ENCODE peak calls at places on chromosomes 11 and 22, in four cellular contexts. Y is astrocyte of the spinal cord, B is body of pancreas, O is SJCRH30. E is an unnamed sample.

GRCh38 chr22:43442386-43443060 is 30.7 kb downstream of the MPPED1 start:
- DNase-seq in Y (no peak), B (no peak), O (no peak), E (no peak)

GRCh38 chr11:6362868-6363678 is 27.2 kb upstream of the SMPD1 start:
- DNase-seq in Y (peak; percentile 74), B (peak; percentile 91), O (peak; percentile 89), E (peak; percentile 75)

GRCh38 chr11:130340671-130341319 is 26.1 kb upstream of the ZBTB44 start:
- DNase-seq in Y (no peak), B (no peak), O (no peak), E (no peak)

GRCh38 chr11:22432331-22433065 is 94.3 kb downstream of the SLC17A6 start:
- DNase-seq in Y (peak; percentile 58), B (peak; percentile 55), O (peak; percentile 64), E (no peak)

GRCh38 chr11:16000065-16000464 is 356.3 kb downstream of the SOX6 start:
- DNase-seq in Y (peak; percentile 79), B (no peak), O (no peak), E (no peak)

GRCh38 chr11:70078095-70078795 is at the start of gene ANO1:
- DNase-seq in Y (no peak), B (peak; percentile 30), O (no peak), E (peak; percentile 42)

GRCh38 chr11:76604652-76605241 is 65.8 kb downstream of the LRRC32 start:
- DNase-seq in Y (peak; percentile 60), B (peak; percentile 78), O (no peak), E (no peak)

GRCh38 chr11:11279956-11280689 is 72.9 kb downstream of the CSNK2A3 start:
- DNase-seq in Y (peak; percentile 45), B (no peak), O (peak; percentile 95), E (no peak)

GRCh38 chr22:20972933-20973577 is 6.0 kb downstream of the AIFM3 start:
- DNase-seq in Y (no peak), B (no peak), O (no peak), E (no peak)

GRCh38 chr11:63870351-63871197 is 31.7 kb downstream of the MARK2 start:
- DNase-seq in Y (no peak), B (no peak), O (peak; percentile 75), E (no peak)

GRCh38 chr22:30238661-30239420 is 7.7 kb downstream of the LIF start:
- DNase-seq in Y (peak; percentile 79), B (no peak), O (peak; percentile 83), E (peak; percentile 43)

GRCh38 chr11:90717522-90717921 is 494.7 kb upstream of the CHORDC1 start:
- DNase-seq in Y (no peak), B (no peak), O (no peak), E (no peak)

GRCh38 chr11:2846056-2846455 is 39.5 kb downstream of the CDKN1C start:
- DNase-seq in Y (no peak), B (no peak), O (no peak), E (no peak)

GRCh38 chr11:74010306-74010981 is 1.6 kb upstream of the UCP3 start:
- DNase-seq in Y (no peak), B (no peak), O (no peak), E (no peak)

GRCh38 chr11:47391077-47391583 is 12.8 kb upstream of the SPI1 start:
- DNase-seq in Y (no peak), B (no peak), O (no peak), E (no peak)

GRCh38 chr11:128909438-128910125 is 18.4 kb downstream of the KCNJ5 start:
- DNase-seq in Y (no peak), B (no peak), O (no peak), E (no peak)

GRCh38 chr22:17862646-17863181 is 88.4 kb upstream of the BID start:
- DNase-seq in Y (peak; percentile 54), B (no peak), O (no peak), E (no peak)

GRCh38 chr11:18836415-18836814 is 44.8 kb upstream of the PTPN5 start:
- DNase-seq in Y (no peak), B (no peak), O (peak; percentile 34), E (no peak)

GRCh38 chr11:1437500-1437899 is 47.8 kb downstream of the BRSK2 start:
- DNase-seq in Y (peak; percentile 7), B (peak; percentile 78), O (no peak), E (no peak)

GRCh38 chr11:11231763-11232162 is 121.3 kb downstream of the CSNK2A3 start:
- DNase-seq in Y (no peak), B (no peak), O (no peak), E (no peak)

GRCh38 chr11:46529086-46529905 is 64.5 kb downstream of the AMBRA1 start:
- DNase-seq in Y (peak; percentile 46), B (peak; percentile 76), O (peak; percentile 81), E (peak; percentile 59)

GRCh38 chr22:39913321-39913720 is 12.4 kb downstream of the GRAP2 start:
- DNase-seq in Y (no peak), B (no peak), O (no peak), E (peak; percentile 63)

GRCh38 chr22:28547132-28547842 is 132.4 kb downstream of the TTC28 start:
- DNase-seq in Y (peak; percentile 54), B (no peak), O (no peak), E (no peak)

GRCh38 chr11:6320411-6321207 is at the start of gene CAVIN3:
- DNase-seq in Y (peak; percentile 87), B (peak; percentile 79), O (no peak), E (peak; percentile 44)

GRCh38 chr11:64444838-64445441 is 86.0 kb downstream of the RPS6KA4 start:
- DNase-seq in Y (no peak), B (peak; percentile 34), O (peak; percentile 64), E (peak; percentile 7)

GRCh38 chr11:2877474-2877873 is 8.1 kb downstream of the CDKN1C start:
- DNase-seq in Y (no peak), B (no peak), O (peak; percentile 40), E (no peak)

GRCh38 chr11:36265793-36266628 is 23.2 kb downstream of the COMMD9 start:
- DNase-seq in Y (peak; percentile 34), B (peak; percentile 72), O (peak; percentile 79), E (peak; percentile 61)

GRCh38 chr22:20086763-20087162 is 6.7 kb downstream of the DGCR8 start:
- DNase-seq in Y (no peak), B (no peak), O (no peak), E (no peak)

GRCh38 chr22:44782286-44782830 is 30.0 kb downstream of the ARHGAP8 start:
- DNase-seq in Y (no peak), B (no peak), O (no peak), E (no peak)

GRCh38 chr11:113504071-113504470 is 28.9 kb upstream of the DRD2 start:
- DNase-seq in Y (no peak), B (no peak), O (no peak), E (no peak)

GRCh38 chr11:8713760-8714159 is 31.2 kb downstream of the RPL27A start:
- DNase-seq in Y (no peak), B (no peak), O (no peak), E (no peak)

GRCh38 chr11:78941226-78941851 is 366.7 kb upstream of the NARS2 start:
- DNase-seq in Y (no peak), B (no peak), O (peak; percentile 23), E (peak; percentile 72)

DNA sequence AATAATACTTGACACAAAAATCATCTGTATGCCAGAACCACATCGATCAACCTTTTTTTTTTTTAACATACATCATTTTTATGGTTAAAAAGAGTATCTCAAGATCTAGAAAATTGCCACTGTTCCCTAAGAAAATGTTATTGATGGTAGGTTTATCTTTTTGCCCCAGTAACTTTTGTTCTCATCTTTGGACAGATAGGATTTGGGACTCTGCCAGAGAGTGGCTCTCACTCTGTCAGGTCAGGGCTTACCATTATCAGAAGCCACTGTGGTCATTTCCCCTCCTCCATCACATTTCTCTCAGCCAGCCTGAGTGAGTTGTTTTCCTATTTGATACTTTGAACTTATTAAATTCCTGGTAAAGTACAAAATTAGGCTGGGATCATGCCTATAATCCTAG is 47.9 kb upstream of the YWHAH start:
- DNase-seq in Y (no peak), B (no peak), O (no peak), E (no peak)
- H3K4me3 ChIP-seq in Y (no peak overlapping the region), B (no peak overlapping the region), O (no peak overlapping the region), E (no peak overlapping the region)

GRCh38 chr11:95793111-95793510 is 2.8 kb downstream of the CEP57 start:
- DNase-seq in Y (no peak), B (no peak), O (no peak), E (no peak)
- H3K4me3 ChIP-seq in Y (no peak overlapping the region), B (no peak overlapping the region), O (no peak overlapping the region), E (no peak overlapping the region)

GRCh38 chr22:50600967-50601668 is 525 bp downstream of the MAPK8IP2 start:
- DNase-seq in Y (no peak), B (no peak), O (no peak), E (no peak)
- H3K4me3 ChIP-seq in Y (no peak overlapping the region), B (no peak overlapping the region), O (no peak overlapping the region), E (no peak overlapping the region)

GRCh38 chr22:37148742-37149665 is 712 bp downstream of the IL2RB start:
- DNase-seq in Y (no peak), B (no peak), O (no peak), E (no peak)
- H3K4me3 ChIP-seq in Y (no peak overlapping the region), B (no peak overlapping the region), O (no peak overlapping the region), E (no peak overlapping the region)

GRCh38 chr11:120564573-120565301 is 53.2 kb downstream of the GRIK4 start:
- DNase-seq in Y (peak; percentile 25), B (peak; percentile 37), O (no peak), E (peak; percentile 66)
- H3K4me3 ChIP-seq in Y (peak overlapping the region; percentile 28), B (no peak overlapping the region), O (no peak overlapping the region), E (peak overlapping the region; percentile 40)

DNA sequence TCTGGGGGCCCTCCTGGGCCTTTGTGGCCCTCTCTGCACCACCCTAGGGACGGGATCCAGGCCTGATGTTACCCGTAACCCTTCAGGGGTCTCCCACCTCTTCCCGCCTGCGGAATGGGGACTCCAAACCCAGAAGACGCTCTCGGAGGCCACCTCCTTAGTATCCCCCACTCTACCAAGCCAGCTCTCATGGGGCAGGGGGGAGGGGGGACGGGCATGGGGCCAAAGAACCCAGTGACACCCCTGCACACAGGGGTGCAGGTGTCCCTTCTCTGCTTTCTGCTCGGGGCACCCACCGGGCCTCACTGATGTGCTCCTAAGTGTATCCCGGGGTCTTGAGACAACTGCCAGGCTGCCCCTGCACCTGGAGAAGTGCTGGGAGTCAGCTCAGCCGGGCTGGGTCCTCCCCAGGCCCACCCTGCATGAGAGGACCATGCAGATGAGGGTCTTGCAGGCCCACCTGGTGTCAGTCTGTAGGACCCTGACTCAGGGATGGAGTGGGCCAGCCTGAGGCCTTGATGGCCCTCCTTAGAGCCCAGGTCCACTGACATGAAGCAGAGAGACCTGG is 176.9 kb downstream of the IGLL1 start:
- DNase-seq in Y (no peak), B (no peak), O (no peak), E (no peak)
- H3K4me3 ChIP-seq in Y (no peak overlapping the region), B (no peak overlapping the region), O (no peak overlapping the region), E (no peak overlapping the region)

GRCh38 chr11:62545437-62546243 is 966 bp downstream of the AHNAK start:
- DNase-seq in Y (peak; percentile 97), B (peak; percentile 81), O (peak; percentile 83), E (peak; percentile 91)
- H3K4me3 ChIP-seq in Y (peak overlapping the region; percentile 91), B (peak overlapping the region; percentile 62), O (peak overlapping the region; percentile 70), E (peak overlapping the region; percentile 46)

E was measured in thyroid gland.